ENCODE peak calls at places on chromosomes 11 and 22, in seven cellular contexts. M is IMR-90; N is tibial artery; S is esophagus muscularis mucosa; T is naive thymus-derived CD4-positive, alpha-beta T cell; D is fibroblast of lung; E is right lobe of liver. F is an unnamed sample.

GRCh38 chr11:69702239-69702668 is 1.6 kb downstream of the FGF19 start:
- DNase-seq in N (no peak), D (no peak), M (no peak), S (no peak), E (no peak), T (no peak), F (no peak)

GRCh38 chr11:110168404-110168803 is 75.2 kb downstream of the ZC3H12C start:
- DNase-seq in E (no peak), D (no peak), S (no peak), T (no peak), M (no peak), N (no peak), F (no peak)

GRCh38 chr11:106988151-106988806 is 30.0 kb downstream of the GUCY1A2 start:
- DNase-seq in D (peak; percentile 90), T (no peak), N (peak; percentile 21), M (peak; percentile 1), E (no peak), S (no peak), F (no peak)

GRCh38 chr22:43529954-43530863 is 118.4 kb downstream of the MPPED1 start:
- DNase-seq in M (no peak), D (no peak), E (no peak), N (no peak), S (no peak), T (no peak), F (no peak)

GRCh38 chr11:34564406-34564805 is 50.8 kb upstream of the ELF5 start:
- DNase-seq in N (no peak), S (no peak), M (peak; percentile 9), T (no peak), E (no peak), D (peak; percentile 73), F (no peak)

GRCh38 chr22:44153705-44154104 is 27.0 kb upstream of the PARVG start:
- DNase-seq in T (no peak), D (no peak), S (no peak), M (no peak), N (no peak), E (no peak), F (no peak)

GRCh38 chr22:27642104-27642800 is 159.3 kb downstream of the MN1 start:
- DNase-seq in E (no peak), T (no peak), N (no peak), M (no peak), D (peak; percentile 10), S (no peak), F (no peak)

GRCh38 chr11:95412074-95412473 is 181.1 kb upstream of the SESN3 start:
- DNase-seq in T (no peak), N (no peak), E (no peak), M (no peak), D (no peak), S (no peak), F (peak; percentile 44)

GRCh38 chr11:19605500-19606371 is 106.9 kb upstream of the NAV2 start:
- DNase-seq in D (peak; percentile 51), E (no peak), S (peak; percentile 84), N (peak; percentile 55), M (peak; percentile 68), T (no peak), F (no peak)

GRCh38 chr11:131511794-131512193 is 141.4 kb downstream of the NTM start:
- DNase-seq in S (no peak), N (no peak), E (no peak), D (no peak), M (no peak), T (no peak), F (no peak)

GRCh38 chr11:75468534-75469340 is 35.7 kb upstream of the KLHL35 start:
- DNase-seq in T (no peak), E (peak; percentile 55), N (peak; percentile 38), S (no peak), M (peak; percentile 93), D (peak; percentile 76), F (no peak)

GRCh38 chr22:50505276-50505775 is 2.2 kb downstream of the LMF2 start:
- DNase-seq in M (no peak), E (no peak), S (no peak), D (no peak), N (no peak), T (no peak), F (no peak)

GRCh38 chr22:17218341-17218740 is 894 bp downstream of the ADA2 start:
- DNase-seq in N (no peak), D (no peak), S (no peak), E (no peak), M (no peak), T (no peak), F (no peak)

GRCh38 chr22:17214416-17215043 is 4.7 kb downstream of the ADA2 start:
- DNase-seq in E (no peak), M (no peak), N (no peak), D (no peak), T (no peak), S (no peak), F (no peak)

GRCh38 chr22:17222503-17222902 is 3.3 kb upstream of the ADA2 start:
- DNase-seq in S (no peak), M (no peak), N (no peak), D (no peak), E (no peak), T (no peak), F (no peak)

GRCh38 chr22:17213976-17214375 is 5.3 kb downstream of the ADA2 start:
- DNase-seq in T (peak; percentile 46), D (peak; percentile 7), M (peak; percentile 3), E (peak; percentile 80), N (peak; percentile 39), S (no peak), F (no peak)

DNA sequence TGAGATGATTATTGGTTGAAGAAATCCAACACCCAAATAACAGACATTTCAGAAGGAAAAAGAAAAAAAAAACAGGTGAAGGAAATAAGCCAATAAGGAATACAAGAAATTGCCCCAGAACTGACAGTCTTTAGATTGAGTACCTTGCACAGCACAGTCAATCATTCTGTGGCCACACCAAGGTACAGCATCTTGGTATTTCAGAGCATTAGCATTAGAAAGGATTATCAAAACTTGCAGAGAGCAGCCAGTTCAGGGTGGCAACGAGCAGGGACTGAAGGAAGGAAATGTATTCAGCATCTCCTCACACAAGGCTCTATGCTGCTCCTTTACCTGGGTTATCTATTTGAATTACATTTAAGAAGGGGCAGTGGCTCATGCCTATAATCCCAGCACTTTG is 2.1 kb downstream of the ADA2 start:
- DNase-seq in D (no peak), E (no peak), S (no peak), T (peak; percentile 25), M (no peak), N (no peak), F (no peak)
- H3K4me1 ChIP-seq in D (no peaks in the 10 kb centered on the region), E (no peaks in the 10 kb centered on the region), S (no peaks in the 10 kb centered on the region), T (peaks cover 39% of the 10 kb centered on the region), M (no peaks in the 10 kb centered on the region), N (no peaks in the 10 kb centered on the region), F (no peaks in the 10 kb centered on the region)

DNA sequence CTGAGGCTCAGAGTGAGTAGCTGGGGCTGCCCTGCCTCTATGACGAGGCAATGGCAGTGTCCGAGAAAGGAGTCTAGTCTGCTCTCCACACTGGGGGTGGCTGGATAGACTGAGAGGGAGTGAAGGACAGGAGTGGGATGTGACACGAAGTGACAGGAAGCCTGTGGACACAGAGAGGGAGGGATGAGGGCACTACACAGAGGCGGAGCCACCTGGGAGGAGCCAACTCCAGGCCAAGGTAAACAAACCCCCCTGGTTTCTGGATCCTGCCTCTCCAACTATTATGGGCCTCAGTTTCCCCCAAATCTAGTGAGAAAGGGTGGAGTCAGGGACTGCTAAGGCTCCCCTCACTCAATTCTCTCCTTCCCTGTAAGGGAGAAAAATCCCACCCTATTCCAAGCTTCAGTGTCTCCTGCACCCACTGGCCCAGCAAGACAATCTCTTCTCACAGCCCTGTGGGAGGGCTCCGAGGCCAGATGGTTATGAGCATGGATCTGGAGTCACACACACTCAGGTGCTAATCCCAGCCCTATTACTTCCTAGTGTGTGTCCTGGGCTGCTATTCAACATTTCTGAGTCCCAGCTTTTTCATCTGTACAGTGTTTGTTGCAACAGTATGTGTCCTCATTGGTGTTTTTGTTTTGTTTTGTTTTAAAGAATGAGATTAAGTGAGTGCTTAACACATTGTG is 24.9 kb downstream of the ASPHD2 start:
- DNase-seq in T (no peak), E (no peak), S (no peak), D (no peak), N (no peak), M (no peak), F (no peak)
- H3K4me1 ChIP-seq in T (no peaks in the 10 kb centered on the region), E (no peaks in the 10 kb centered on the region), S (no peaks in the 10 kb centered on the region), D (no peaks in the 10 kb centered on the region), N (no peaks in the 10 kb centered on the region), M (no peaks in the 10 kb centered on the region), F (peaks cover 2% of the 10 kb centered on the region)

GRCh38 chr11:114152785-114153184 is 93.3 kb downstream of the ZBTB16 start:
- DNase-seq in N (no peak), M (no peak), E (no peak), T (no peak), S (no peak), D (no peak), F (no peak)

GRCh38 chr11:114153224-114153623 is 93.7 kb downstream of the ZBTB16 start:
- DNase-seq in N (no peak), D (no peak), T (no peak), M (no peak), S (no peak), E (peak; percentile 71), F (no peak)

GRCh38 chr11:114152162-114152561 is 92.7 kb downstream of the ZBTB16 start:
- DNase-seq in M (no peak), T (no peak), N (no peak), D (no peak), E (no peak), S (no peak), F (no peak)

GRCh38 chr11:114150671-114151070 is 91.2 kb downstream of the ZBTB16 start:
- DNase-seq in M (no peak), T (no peak), D (no peak), S (no peak), N (no peak), E (no peak), F (no peak)

GRCh38 chr11:114151631-114152030 is 92.1 kb downstream of the ZBTB16 start:
- DNase-seq in M (no peak), S (no peak), D (no peak), N (no peak), E (no peak), T (no peak), F (no peak)
- H3K4me1 ChIP-seq in M (no peaks in the 10 kb centered on the region), S (peaks cover 100% of the 10 kb centered on the region), D (no peaks in the 10 kb centered on the region), N (peaks cover 87% of the 10 kb centered on the region), E (peaks cover 91% of the 10 kb centered on the region), T (peaks cover 6% of the 10 kb centered on the region), F (peaks cover 10% of the 10 kb centered on the region)

DNA sequence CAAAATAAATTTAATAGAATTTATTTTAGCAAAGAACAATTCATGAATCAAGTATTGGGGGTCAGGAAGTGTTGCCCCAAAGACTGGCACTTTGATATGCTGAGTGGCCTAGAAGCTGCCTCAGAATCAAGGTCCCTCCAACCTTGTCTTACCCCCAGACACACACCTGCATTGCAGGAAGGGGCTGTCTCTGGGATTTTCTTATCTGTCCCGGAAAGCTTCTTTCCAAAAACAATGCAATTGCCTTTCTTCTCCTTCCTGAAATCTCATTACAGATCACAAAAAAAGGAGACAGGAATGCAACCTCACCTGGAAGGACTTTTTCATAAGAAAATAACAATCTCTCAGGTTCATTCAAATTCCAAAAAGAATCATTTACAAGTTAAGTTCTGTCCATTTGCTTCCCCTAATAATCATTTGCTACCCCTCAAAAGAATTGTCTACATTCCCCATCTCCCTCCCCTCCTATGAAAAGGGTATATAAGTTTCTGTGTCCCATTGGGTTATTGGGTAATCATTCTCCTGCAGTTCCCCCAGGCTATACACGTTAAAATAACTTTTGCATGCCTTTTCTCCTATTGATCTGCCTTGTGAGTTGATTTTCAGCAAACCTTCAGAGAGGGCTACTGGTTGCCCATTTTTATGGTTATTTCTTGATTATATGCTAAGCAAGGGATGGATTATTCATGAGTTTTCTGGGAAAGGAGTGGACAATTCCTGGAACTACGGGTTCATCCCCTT is 21.3 kb downstream of the OR10A6 start:
- DNase-seq in M (no peak), S (no peak), D (no peak), N (no peak), E (no peak), T (no peak), F (no peak)
- H3K4me1 ChIP-seq in M (peaks cover 9% of the 10 kb centered on the region), S (no peaks in the 10 kb centered on the region), D (peaks cover 3% of the 10 kb centered on the region), N (no peaks in the 10 kb centered on the region), E (no peaks in the 10 kb centered on the region), T (no peaks in the 10 kb centered on the region), F (peaks cover 41% of the 10 kb centered on the region)

F was measured in keratinocyte.